ENCODE peak calls at places on chromosomes 1 and 21, in four cellular contexts. One of them, this sample, is unnamed.

GRCh38 chr1:214282696-214283225 is 1.8 kb downstream of the SMYD2 start:
- DNase-seq in body of pancreas: no peak
- DNase-seq in left ventricle myocardium inferior: no peak
- DNase-seq in MM.1S: no peak
- DNase-seq in this sample: no peak

GRCh38 chr1:201302168-201302896 is 19.0 kb downstream of the PKP1 start:
- DNase-seq in left ventricle myocardium inferior: no peak
- DNase-seq in body of pancreas: no peak
- DNase-seq in MM.1S: no peak
- DNase-seq in this sample: no peak

GRCh38 chr21:45001134-45002095 is 61.6 kb downstream of the SLX9 start:
- DNase-seq in body of pancreas: peak; percentile 23
- DNase-seq in MM.1S: no peak
- DNase-seq in left ventricle myocardium inferior: peak; percentile 62
- DNase-seq in this sample: no peak

GRCh38 chr1:173960625-173961024 is 43.5 kb upstream of the SERPINC1 start:
- DNase-seq in body of pancreas: no peak
- DNase-seq in MM.1S: no peak
- DNase-seq in left ventricle myocardium inferior: no peak
- DNase-seq in this sample: no peak

GRCh38 chr21:35529141-35529863 is 480.2 kb upstream of the RUNX1 start:
- DNase-seq in left ventricle myocardium inferior: no peak
- DNase-seq in body of pancreas: no peak
- DNase-seq in MM.1S: peak; percentile 77
- DNase-seq in this sample: peak; percentile 53

GRCh38 chr1:25431495-25432363 is 1.0 kb downstream of the MACO1 start:
- DNase-seq in body of pancreas: peak; percentile 27
- DNase-seq in left ventricle myocardium inferior: peak; percentile 17
- DNase-seq in MM.1S: no peak
- DNase-seq in this sample: no peak

GRCh38 chr1:81432089-81432488 is 368.6 kb upstream of the ADGRL2 start:
- DNase-seq in left ventricle myocardium inferior: no peak
- DNase-seq in body of pancreas: no peak
- DNase-seq in MM.1S: no peak
- DNase-seq in this sample: no peak

GRCh38 chr1:225597926-225598575 is 54.9 kb downstream of the ENAH start:
- DNase-seq in MM.1S: no peak
- DNase-seq in body of pancreas: no peak
- DNase-seq in left ventricle myocardium inferior: no peak
- DNase-seq in this sample: no peak

GRCh38 chr1:80706526-80706925 is 1094.2 kb upstream of the ADGRL2 start:
- DNase-seq in body of pancreas: no peak
- DNase-seq in left ventricle myocardium inferior: no peak
- DNase-seq in MM.1S: no peak
- DNase-seq in this sample: no peak

GRCh38 chr1:46342084-46342656 is 1.6 kb downstream of the NSUN4 start:
- DNase-seq in body of pancreas: no peak
- DNase-seq in MM.1S: peak; percentile 40
- DNase-seq in left ventricle myocardium inferior: no peak
- DNase-seq in this sample: peak; percentile 37

GRCh38 chr1:112337028-112337531 is 58.9 kb upstream of the CTTNBP2NL start:
- DNase-seq in MM.1S: no peak
- DNase-seq in body of pancreas: peak; percentile 53
- DNase-seq in left ventricle myocardium inferior: peak; percentile 54
- DNase-seq in this sample: peak; percentile 41

GRCh38 chr1:22592051-22592450 is 28.8 kb downstream of the EPHA8 start:
- DNase-seq in MM.1S: no peak
- DNase-seq in body of pancreas: no peak
- DNase-seq in left ventricle myocardium inferior: no peak
- DNase-seq in this sample: no peak

GRCh38 chr1:39080884-39081265 is 54.7 kb downstream of the NDUFS5 start:
- DNase-seq in MM.1S: no peak
- DNase-seq in body of pancreas: no peak
- DNase-seq in left ventricle myocardium inferior: no peak
- DNase-seq in this sample: no peak

GRCh38 chr1:68542586-68542985 is 45.7 kb upstream of the DEPDC1 start:
- DNase-seq in MM.1S: no peak
- DNase-seq in left ventricle myocardium inferior: no peak
- DNase-seq in body of pancreas: no peak
- DNase-seq in this sample: no peak

GRCh38 chr1:198681247-198681646 is 42.4 kb downstream of the PTPRC start:
- DNase-seq in body of pancreas: no peak
- DNase-seq in left ventricle myocardium inferior: no peak
- DNase-seq in MM.1S: no peak
- DNase-seq in this sample: no peak

GRCh38 chr1:162195567-162195966 is 126.1 kb downstream of the NOS1AP start:
- DNase-seq in left ventricle myocardium inferior: no peak
- DNase-seq in MM.1S: no peak
- DNase-seq in body of pancreas: no peak
- DNase-seq in this sample: no peak

DNA sequence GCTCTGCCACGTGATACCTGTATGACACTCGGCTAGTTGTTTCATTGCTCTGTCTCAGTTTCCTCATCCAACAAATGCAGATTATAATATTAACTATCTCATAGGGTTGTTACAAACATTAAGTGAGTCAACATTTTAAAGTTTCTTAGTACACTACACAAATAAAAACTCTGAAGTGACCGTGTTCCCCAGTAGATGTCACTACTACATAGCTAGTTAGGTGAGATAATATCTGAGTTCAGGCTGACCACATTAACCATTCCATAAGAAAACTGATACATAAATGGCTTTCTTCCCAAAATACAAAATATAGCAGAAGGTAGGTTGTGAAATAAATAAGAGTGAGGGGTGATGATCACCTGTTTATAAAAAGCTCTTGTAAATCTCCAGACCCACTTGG is 214.1 kb downstream of the NUF2 start:
- DNase-seq in body of pancreas: no peak
- DNase-seq in left ventricle myocardium inferior: no peak
- DNase-seq in MM.1S: peak; percentile 31
- DNase-seq in this sample: no peak
- TF ChIP-seq CTCF in body of pancreas: peak; percentile 34
- TF ChIP-seq CTCF in left ventricle myocardium inferior: peak; percentile 50
- TF ChIP-seq CTCF in MM.1S: peak; percentile 50
- TF ChIP-seq CTCF in this sample: no peak

GRCh38 chr1:186980400-186980799 is 151.7 kb downstream of the PLA2G4A start:
- DNase-seq in left ventricle myocardium inferior: no peak
- DNase-seq in MM.1S: no peak
- DNase-seq in body of pancreas: no peak
- DNase-seq in this sample: no peak

GRCh38 chr1:186977266-186977957 is 148.7 kb downstream of the PLA2G4A start:
- DNase-seq in MM.1S: no peak
- DNase-seq in left ventricle myocardium inferior: no peak
- DNase-seq in body of pancreas: no peak
- DNase-seq in this sample: no peak

GRCh38 chr1:186974774-186975181 is 146.0 kb downstream of the PLA2G4A start:
- DNase-seq in MM.1S: no peak
- DNase-seq in body of pancreas: no peak
- DNase-seq in left ventricle myocardium inferior: no peak
- DNase-seq in this sample: no peak

GRCh38 chr1:186978596-186979556 is 150.1 kb downstream of the PLA2G4A start:
- DNase-seq in body of pancreas: no peak
- DNase-seq in left ventricle myocardium inferior: no peak
- DNase-seq in MM.1S: no peak
- DNase-seq in this sample: no peak

DNA sequence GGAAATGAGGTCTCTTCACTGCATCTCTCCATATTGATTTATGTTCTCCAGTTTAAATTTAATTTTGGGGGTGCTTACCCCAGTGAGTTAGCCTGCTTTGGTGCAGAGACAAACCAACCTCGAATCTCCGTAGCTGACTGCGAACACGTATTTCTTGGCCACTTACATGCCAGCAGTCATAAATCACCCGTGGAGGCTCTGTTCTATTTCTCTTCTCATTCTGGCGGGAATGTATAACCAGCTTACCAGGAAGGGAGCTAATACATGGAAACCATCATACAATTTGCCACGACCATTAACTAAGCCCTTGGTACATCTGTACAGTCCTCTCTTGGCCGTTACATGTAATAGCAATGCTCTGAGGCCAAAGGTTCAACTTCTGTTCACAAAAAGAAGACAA is 148.0 kb downstream of the PLA2G4A start:
- DNase-seq in body of pancreas: no peak
- DNase-seq in left ventricle myocardium inferior: no peak
- DNase-seq in MM.1S: no peak
- DNase-seq in this sample: no peak
- TF ChIP-seq CTCF in body of pancreas: no peak
- TF ChIP-seq CTCF in left ventricle myocardium inferior: no peak
- TF ChIP-seq CTCF in MM.1S: no peak
- TF ChIP-seq CTCF in this sample: no peak

GRCh38 chr1:218658294-218658693 is 313.2 kb downstream of the TGFB2 start:
- DNase-seq in body of pancreas: no peak
- DNase-seq in left ventricle myocardium inferior: no peak
- DNase-seq in MM.1S: no peak
- DNase-seq in this sample: no peak

GRCh38 chr1:218659911-218660677 is 315.0 kb downstream of the TGFB2 start:
- DNase-seq in body of pancreas: no peak
- DNase-seq in MM.1S: no peak
- DNase-seq in left ventricle myocardium inferior: no peak
- DNase-seq in this sample: no peak

GRCh38 chr1:218660678-218661053 is 315.5 kb downstream of the TGFB2 start:
- DNase-seq in body of pancreas: no peak
- DNase-seq in MM.1S: no peak
- DNase-seq in left ventricle myocardium inferior: no peak
- DNase-seq in this sample: no peak

GRCh38 chr1:218658899-218659298 is 313.8 kb downstream of the TGFB2 start:
- DNase-seq in MM.1S: no peak
- DNase-seq in left ventricle myocardium inferior: no peak
- DNase-seq in body of pancreas: no peak
- DNase-seq in this sample: no peak

DNA sequence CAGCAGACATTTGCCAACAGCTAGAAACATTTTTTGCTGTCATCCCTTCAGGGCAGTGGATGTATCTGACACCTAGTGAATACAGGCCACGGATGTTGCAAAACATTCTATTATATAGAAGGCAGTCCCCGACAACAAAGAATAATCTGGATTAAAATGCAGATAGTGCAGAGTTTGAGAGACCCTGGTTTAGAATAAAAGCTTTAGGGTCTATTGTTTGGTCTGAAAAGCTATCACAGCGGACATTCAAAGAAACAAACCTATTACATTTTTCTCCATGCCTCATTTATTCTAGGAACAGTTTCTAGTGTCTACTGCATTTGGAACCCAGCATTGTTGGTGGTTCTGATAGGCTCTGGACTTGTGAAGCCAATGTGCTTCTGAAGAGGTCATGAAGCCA is 316.3 kb downstream of the TGFB2 start:
- DNase-seq in left ventricle myocardium inferior: no peak
- DNase-seq in body of pancreas: no peak
- DNase-seq in MM.1S: no peak
- DNase-seq in this sample: no peak
- TF ChIP-seq CTCF in left ventricle myocardium inferior: no peak
- TF ChIP-seq CTCF in body of pancreas: no peak
- TF ChIP-seq CTCF in MM.1S: no peak
- TF ChIP-seq CTCF in this sample: no peak

DNA sequence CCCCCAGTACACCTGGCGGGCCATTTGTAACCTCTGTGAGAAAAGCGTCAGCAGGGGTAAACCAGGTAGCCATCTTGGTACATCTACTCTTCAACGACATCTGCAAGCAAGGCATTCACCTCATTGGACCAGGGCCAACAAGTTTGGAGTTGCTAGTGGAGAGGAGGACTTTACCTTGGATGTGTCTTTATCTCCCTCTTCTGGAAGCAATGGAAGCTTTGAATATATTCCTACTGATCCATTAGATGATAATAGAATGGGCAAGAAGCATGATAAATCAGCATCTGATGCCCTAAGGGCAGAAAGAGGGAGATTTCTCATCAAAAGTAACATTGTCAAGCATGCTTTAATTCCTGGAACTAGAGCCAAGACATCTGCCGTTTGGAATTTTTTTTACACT is 2.5 kb downstream of the ZBED6 start:
- DNase-seq in MM.1S: no peak
- DNase-seq in left ventricle myocardium inferior: no peak
- DNase-seq in body of pancreas: peak; percentile 31
- DNase-seq in this sample: no peak
- TF ChIP-seq CTCF in MM.1S: no peak
- TF ChIP-seq CTCF in left ventricle myocardium inferior: no peak
- TF ChIP-seq CTCF in body of pancreas: no peak
- TF ChIP-seq CTCF in this sample: no peak

DNA sequence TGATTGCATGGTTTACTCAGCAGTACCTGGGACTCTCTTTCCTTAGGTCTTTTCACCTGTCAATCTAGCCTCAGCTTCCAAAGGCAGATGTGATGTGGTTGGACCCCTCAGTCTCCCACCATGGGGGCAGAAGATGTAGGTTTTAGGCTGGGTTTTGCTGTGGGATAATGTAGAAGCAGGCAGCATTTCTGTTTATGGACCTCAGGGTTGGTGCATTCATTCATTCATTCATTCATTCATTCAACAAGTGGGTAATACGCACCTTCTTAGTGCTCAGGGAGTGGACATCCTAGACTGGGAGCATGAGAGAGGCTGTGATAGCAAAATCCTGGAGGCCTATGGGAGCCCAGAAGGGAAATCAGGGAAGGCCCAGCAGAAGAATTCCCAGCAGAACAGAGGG is 209.6 kb downstream of the TRABD2B start:
- DNase-seq in left ventricle myocardium inferior: no peak
- DNase-seq in MM.1S: no peak
- DNase-seq in body of pancreas: no peak
- DNase-seq in this sample: no peak
- TF ChIP-seq CTCF in left ventricle myocardium inferior: no peak
- TF ChIP-seq CTCF in MM.1S: no peak
- TF ChIP-seq CTCF in body of pancreas: no peak
- TF ChIP-seq CTCF in this sample: no peak

GRCh38 chr1:27606708-27607238 is 2.8 kb upstream of the AHDC1 start:
- DNase-seq in body of pancreas: no peak
- DNase-seq in left ventricle myocardium inferior: no peak
- DNase-seq in MM.1S: no peak
- DNase-seq in this sample: no peak
- TF ChIP-seq CTCF in body of pancreas: no peak
- TF ChIP-seq CTCF in left ventricle myocardium inferior: no peak
- TF ChIP-seq CTCF in MM.1S: no peak
- TF ChIP-seq CTCF in this sample: no peak

GRCh38 chr1:168734946-168735345 is 5.9 kb upstream of the DPT start:
- DNase-seq in body of pancreas: no peak
- DNase-seq in MM.1S: no peak
- DNase-seq in left ventricle myocardium inferior: no peak
- DNase-seq in this sample: no peak

GRCh38 chr1:168731244-168731643 is 2.2 kb upstream of the DPT start:
- DNase-seq in body of pancreas: no peak
- DNase-seq in left ventricle myocardium inferior: no peak
- DNase-seq in MM.1S: no peak
- DNase-seq in this sample: no peak

GRCh38 chr1:168732736-168733135 is 3.7 kb upstream of the DPT start:
- DNase-seq in MM.1S: no peak
- DNase-seq in body of pancreas: no peak
- DNase-seq in left ventricle myocardium inferior: no peak
- DNase-seq in this sample: no peak

GRCh38 chr1:168734271-168734670 is 5.3 kb upstream of the DPT start:
- DNase-seq in left ventricle myocardium inferior: peak; percentile 48
- DNase-seq in MM.1S: no peak
- DNase-seq in body of pancreas: no peak
- DNase-seq in this sample: no peak

DNA sequence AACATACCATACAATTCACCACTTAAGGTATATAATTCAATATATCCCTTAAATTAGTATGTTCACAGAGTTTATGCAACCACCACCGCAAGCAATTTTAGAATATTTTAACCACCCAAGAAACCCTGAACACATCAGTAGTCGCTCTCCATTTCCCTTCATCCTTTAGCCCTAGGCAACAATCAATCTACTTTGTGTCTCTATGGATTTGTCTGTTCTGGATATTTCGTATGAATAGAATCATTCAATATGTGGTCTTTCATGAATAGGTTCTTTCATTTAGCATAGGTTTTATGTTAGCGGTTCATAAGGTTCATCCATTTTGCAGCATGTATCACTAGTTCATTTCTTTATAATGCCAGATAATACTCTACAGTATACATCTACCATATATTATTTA is 4.2 kb upstream of the DPT start:
- DNase-seq in body of pancreas: no peak
- DNase-seq in left ventricle myocardium inferior: no peak
- DNase-seq in MM.1S: no peak
- DNase-seq in this sample: no peak
- TF ChIP-seq CTCF in body of pancreas: no peak
- TF ChIP-seq CTCF in left ventricle myocardium inferior: no peak
- TF ChIP-seq CTCF in MM.1S: no peak
- TF ChIP-seq CTCF in this sample: no peak

This sample was measured in GM20000.